ENCODE peak calls at places on chromosome 19, in eight cellular contexts. A is fibroblast of lung, I is dorsolateral prefrontal cortex, W is DND-41, N is Panc1, J is left ventricle myocardium inferior, M is uterus, S is tibial nerve. R is an unnamed sample.

GRCh38 chr19:17281391-17282304 is at the start of gene ANKLE1:
- DNase-seq in A (no peak), I (no peak), W (no peak), N (no peak), J (peak; percentile 27), M (no peak), S (no peak), R (no peak)

GRCh38 chr19:4015705-4016402 is 8.3 kb downstream of the PIAS4 start:
- DNase-seq in A (no peak), I (no peak), W (no peak), N (no peak), J (peak; percentile 43), M (peak; percentile 43), S (no peak), R (no peak)

GRCh38 chr19:47230921-47231214 is at the start of gene BBC3:
- DNase-seq in A (no peak), I (no peak), W (no peak), N (no peak), J (no peak), M (no peak), S (no peak), R (no peak)

GRCh38 chr19:7427944-7428343 is 60.9 kb downstream of the PEX11G start:
- DNase-seq in A (peak; percentile 73), I (no peak), W (no peak), N (no peak), J (no peak), M (no peak), S (no peak), R (no peak)

GRCh38 chr19:28577199-28577598 is 635.8 kb downstream of the UQCRFS1 start:
- DNase-seq in A (no peak), I (no peak), W (peak; percentile 37), N (no peak), J (no peak), M (no peak), S (no peak), R (no peak)

GRCh38 chr19:7676854-7677253 is at the start of gene MCEMP1:
- DNase-seq in A (no peak), I (no peak), W (no peak), N (no peak), J (no peak), M (no peak), S (no peak), R (no peak)

GRCh38 chr19:41505105-41505504 is 62.1 kb downstream of the ERICH4 start:
- DNase-seq in A (no peak), I (no peak), W (no peak), N (no peak), J (no peak), M (no peak), S (no peak), R (no peak)

GRCh38 chr19:7196721-7197168 is 97.5 kb downstream of the INSR start:
- DNase-seq in A (no peak), I (no peak), W (no peak), N (no peak), J (no peak), M (peak; percentile 95), S (peak; percentile 45), R (no peak)

GRCh38 chr19:22545751-22546150 is 88.4 kb upstream of the ZNF492 start:
- DNase-seq in A (peak; percentile 0), I (peak; percentile 48), W (peak; percentile 53), N (no peak), J (peak; percentile 22), M (peak; percentile 58), S (no peak), R (peak; percentile 16)

GRCh38 chr19:7478173-7478842 is 10.5 kb downstream of the PEX11G start:
- DNase-seq in A (peak; percentile 23), I (no peak), W (no peak), N (no peak), J (no peak), M (no peak), S (no peak), R (no peak)

GRCh38 chr19:40420766-40421467 is 4.9 kb downstream of the SERTAD1 start:
- DNase-seq in A (peak; percentile 92), I (peak; percentile 78), W (peak; percentile 80), N (no peak), J (peak; percentile 95), M (peak; percentile 94), S (peak; percentile 87), R (peak; percentile 68)

GRCh38 chr19:45442927-45443461 is 19.3 kb upstream of the ERCC1 start:
- DNase-seq in A (peak; percentile 36), I (no peak), W (no peak), N (no peak), J (peak; percentile 46), M (peak; percentile 61), S (peak; percentile 48), R (peak; percentile 33)

GRCh38 chr19:5452594-5453565 is 2.3 kb upstream of the ZNRF4 start:
- DNase-seq in A (peak; percentile 20), I (peak; percentile 42), W (no peak), N (no peak), J (no peak), M (no peak), S (no peak), R (no peak)

DNA sequence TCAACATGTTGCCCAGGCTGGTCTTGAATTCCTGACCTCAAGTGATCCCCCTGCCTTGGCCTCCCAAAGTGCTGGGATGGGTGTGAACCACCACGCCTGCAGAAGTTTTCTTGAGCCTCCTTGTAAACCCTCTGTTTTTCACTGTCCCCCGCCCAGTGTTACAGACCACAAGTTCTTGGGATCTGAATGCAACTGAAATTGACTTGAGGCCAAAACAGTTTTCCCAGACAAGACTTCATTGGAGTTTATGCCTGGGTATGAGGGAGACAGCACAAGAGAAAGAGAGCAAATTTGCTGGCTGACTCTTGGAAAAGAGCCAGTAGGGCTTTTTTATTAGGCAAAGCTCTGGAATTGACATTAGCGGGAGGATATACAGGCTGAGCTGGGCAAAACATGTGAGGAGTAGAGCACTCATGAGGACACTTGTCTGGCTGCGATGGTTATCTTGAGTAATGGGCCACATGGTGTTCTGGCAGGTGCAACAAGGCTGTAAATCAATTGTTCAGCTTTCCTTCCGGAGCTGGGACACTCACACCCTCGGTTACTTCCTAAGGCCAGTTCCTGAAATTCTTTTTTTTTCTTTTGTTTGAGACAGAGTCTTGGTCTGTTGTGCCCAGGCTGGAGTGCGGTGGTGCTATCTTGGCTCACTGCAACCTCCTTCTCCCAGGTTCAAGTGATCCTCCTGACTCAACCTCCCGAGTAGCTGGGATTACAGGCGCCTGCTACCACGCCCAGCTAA is 12.7 kb upstream of the HNRNPL start:
- DNase-seq in A (peak; percentile 29), I (no peak), W (no peak), N (no peak), J (no peak), M (peak; percentile 81), S (no peak), R (no peak)
- H3K27ac ChIP-seq in A (no peak overlapping the region), I (no peak overlapping the region), W (no peak overlapping the region), N (no peak overlapping the region), J (peak overlapping the region; percentile 83), M (peak overlapping the region; percentile 68), S (peak overlapping the region; percentile 74), R (no peak overlapping the region)

GRCh38 chr19:13063461-13064091 is 39.1 kb downstream of the LYL1 start:
- DNase-seq in A (no peak), I (no peak), W (no peak), N (no peak), J (peak; percentile 67), M (no peak), S (no peak), R (no peak)

GRCh38 chr19:13060233-13060963 is 42.3 kb downstream of the LYL1 start:
- DNase-seq in A (peak; percentile 43), I (no peak), W (no peak), N (no peak), J (peak; percentile 64), M (no peak), S (no peak), R (no peak)

GRCh38 chr19:13062317-13062716 is 40.3 kb downstream of the LYL1 start:
- DNase-seq in A (no peak), I (no peak), W (no peak), N (no peak), J (no peak), M (no peak), S (no peak), R (no peak)

GRCh38 chr19:13058951-13059660 is 43.6 kb downstream of the LYL1 start:
- DNase-seq in A (no peak), I (no peak), W (no peak), N (no peak), J (no peak), M (no peak), S (no peak), R (no peak)

DNA sequence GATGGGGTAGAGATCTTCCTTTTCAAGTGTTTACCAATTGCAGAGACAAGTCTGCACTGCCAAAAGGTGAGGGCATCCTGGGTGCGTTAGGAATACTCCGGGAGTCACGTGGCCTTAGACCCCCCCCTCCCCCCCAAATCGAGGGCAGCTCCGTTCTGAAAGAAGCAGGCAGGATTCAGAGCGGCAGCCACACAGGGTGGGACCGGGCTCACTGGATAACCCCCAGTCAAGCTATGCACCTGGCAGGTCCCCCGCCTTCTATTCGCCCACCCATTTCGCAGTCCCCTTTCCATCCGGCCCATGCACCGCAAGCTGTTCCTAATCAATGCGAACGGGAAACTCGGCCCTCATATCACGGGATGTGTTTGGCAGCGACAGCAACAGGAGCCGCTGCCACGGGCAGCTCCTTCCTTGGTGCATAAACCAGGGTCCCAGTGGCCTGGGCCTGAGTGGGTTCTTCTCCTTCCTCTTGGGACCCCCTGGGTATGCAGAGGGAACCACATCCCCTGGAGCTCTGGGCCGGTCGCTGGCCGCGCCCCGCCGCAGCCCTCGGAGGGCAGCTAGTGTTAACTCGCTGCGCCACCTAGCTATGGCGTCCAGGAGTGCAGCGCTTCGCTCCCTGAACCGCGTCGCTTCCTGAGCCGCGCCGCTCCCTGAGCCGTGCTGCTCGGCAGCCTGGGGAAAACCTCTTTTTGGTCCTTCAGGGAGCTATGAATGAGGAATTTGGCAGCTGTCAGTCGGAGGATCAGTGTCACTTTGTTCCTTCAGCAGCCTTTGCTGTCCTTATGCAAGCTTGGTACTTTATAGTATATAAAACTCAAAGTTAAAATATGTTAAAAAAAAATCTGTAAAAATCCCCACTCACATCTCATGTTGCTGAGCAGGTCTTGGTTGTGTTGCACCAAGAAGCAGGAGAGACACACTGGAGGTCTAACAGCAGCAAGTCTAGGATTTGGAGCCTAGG is 41.4 kb downstream of the LYL1 start:
- DNase-seq in A (peak; percentile 65), I (peak; percentile 89), W (peak; percentile 81), N (peak; percentile 43), J (peak; percentile 89), M (peak; percentile 83), S (peak; percentile 85), R (peak; percentile 72)
- H3K27ac ChIP-seq in A (peak overlapping the region; percentile 69), I (peak overlapping the region; percentile 96), W (no peak overlapping the region), N (peak overlapping the region; percentile 99), J (peak overlapping the region; percentile 98), M (peak overlapping the region; percentile 100), S (peak overlapping the region; percentile 96), R (no peak overlapping the region)

GRCh38 chr19:29867984-29868383 is 56.2 kb downstream of the CCNE1 start:
- DNase-seq in A (no peak), I (no peak), W (no peak), N (no peak), J (no peak), M (no peak), S (no peak), R (no peak)
- H3K27ac ChIP-seq in A (no peak overlapping the region), I (no peak overlapping the region), W (no peak overlapping the region), N (no peak overlapping the region), J (no peak overlapping the region), M (no peak overlapping the region), S (no peak overlapping the region), R (no peak overlapping the region)

DNA sequence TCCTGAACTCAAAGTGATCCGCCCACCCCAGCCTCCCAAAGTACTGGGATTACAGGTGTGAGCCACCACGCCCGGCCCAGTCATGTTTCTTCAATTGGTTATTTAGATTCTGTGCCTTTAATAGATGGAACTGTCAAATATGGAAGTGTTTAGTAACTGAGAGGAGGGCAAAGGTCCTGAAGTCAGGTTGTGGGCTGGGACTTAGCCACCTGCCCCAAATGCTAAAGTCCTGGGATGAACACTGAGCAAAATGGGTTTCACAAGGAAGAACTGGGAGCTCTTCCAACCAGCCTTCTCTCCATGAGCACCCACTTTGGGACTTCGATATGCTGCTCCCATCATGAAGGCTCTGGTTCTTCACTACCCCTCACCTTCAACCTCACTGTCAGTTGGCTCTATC is 21.7 kb downstream of the AKAP8 start:
- DNase-seq in A (no peak), I (no peak), W (no peak), N (no peak), J (no peak), M (no peak), S (no peak), R (no peak)
- H3K27ac ChIP-seq in A (no peak overlapping the region), I (no peak overlapping the region), W (no peak overlapping the region), N (no peak overlapping the region), J (no peak overlapping the region), M (no peak overlapping the region), S (no peak overlapping the region), R (no peak overlapping the region)